ENCODE peak calls at places on chromosome 3, in five cellular contexts. T, Q, A, V and W are unnamed samples.

GRCh38 chr3:124586126-124587052 is 143.9 kb upstream of the UMPS start:
- DNase-seq in T (no peak), Q (peak; percentile 51), A (no peak), V (no peak), W (no peak)

GRCh38 chr3:191328963-191329653 is at the start of gene CCDC50:
- DNase-seq in T (no peak), Q (peak; percentile 85), A (peak; percentile 90), V (peak; percentile 95), W (peak; percentile 91)

GRCh38 chr3:146814601-146815315 is 209.6 kb upstream of the PLSCR5 start:
- DNase-seq in T (peak; percentile 3), Q (no peak), A (no peak), V (no peak), W (no peak)

GRCh38 chr3:58008140-58009025 is at the start of gene FLNB:
- DNase-seq in T (no peak), Q (peak; percentile 85), A (peak; percentile 57), V (peak; percentile 86), W (peak; percentile 62)

GRCh38 chr3:126526668-126527005 is 2.7 kb downstream of the CHST13 start:
- DNase-seq in T (no peak), Q (no peak), A (no peak), V (no peak), W (no peak)

GRCh38 chr3:44076221-44076829 is 165.4 kb upstream of the TOPAZ1 start:
- DNase-seq in T (no peak), Q (no peak), A (no peak), V (no peak), W (no peak)

GRCh38 chr3:38960042-38960622 is 91.6 kb downstream of the SCN11A start:
- DNase-seq in T (peak; percentile 7), Q (no peak), A (no peak), V (no peak), W (no peak)

GRCh38 chr3:72411102-72411501 is 437.1 kb downstream of the SHQ1 start:
- DNase-seq in T (no peak), Q (no peak), A (no peak), V (no peak), W (no peak)

GRCh38 chr3:172189987-172190603 is 150.7 kb downstream of the FNDC3B start:
- DNase-seq in T (no peak), Q (no peak), A (no peak), V (no peak), W (no peak)

GRCh38 chr3:38907426-38907825 is 91.4 kb upstream of the SCN10A start:
- DNase-seq in T (no peak), Q (no peak), A (no peak), V (no peak), W (no peak)

GRCh38 chr3:195820901-195821300 is 9.2 kb upstream of the MUC4 start:
- DNase-seq in T (no peak), Q (no peak), A (no peak), V (no peak), W (no peak)

GRCh38 chr3:125141596-125142417 is 70.7 kb downstream of the SLC12A8 start:
- DNase-seq in T (no peak), Q (peak; percentile 33), A (peak; percentile 82), V (peak; percentile 92), W (peak; percentile 83)

GRCh38 chr3:152626226-152626625 is 208.7 kb upstream of the P2RY1 start:
- DNase-seq in T (no peak), Q (no peak), A (no peak), V (no peak), W (no peak)

GRCh38 chr3:95280711-95281352 is 1218.0 kb downstream of the NSUN3 start:
- DNase-seq in T (no peak), Q (no peak), A (no peak), V (no peak), W (no peak)

GRCh38 chr3:172560026-172560425 is 36.8 kb upstream of the TNFSF10 start:
- DNase-seq in T (no peak), Q (no peak), A (no peak), V (no peak), W (no peak)

GRCh38 chr3:87397210-87397609 is 120.8 kb upstream of the POU1F1 start:
- DNase-seq in T (no peak), Q (no peak), A (no peak), V (no peak), W (no peak)

GRCh38 chr3:123635220-123635619 is 50.4 kb upstream of the HACD2 start:
- DNase-seq in T (no peak), Q (no peak), A (no peak), V (no peak), W (no peak)

GRCh38 chr3:37480003-37480402 is 305.6 kb upstream of the LRRFIP2 start:
- DNase-seq in T (no peak), Q (no peak), A (no peak), V (peak; percentile 52), W (no peak)

GRCh38 chr3:55189359-55189801 is 261.5 kb upstream of the LRTM1 start:
- DNase-seq in T (no peak), Q (no peak), A (peak; percentile 5), V (no peak), W (no peak)

GRCh38 chr3:13880811-13881156 is 913 bp upstream of the WNT7A start:
- DNase-seq in T (no peak), Q (no peak), A (no peak), V (no peak), W (no peak)

DNA sequence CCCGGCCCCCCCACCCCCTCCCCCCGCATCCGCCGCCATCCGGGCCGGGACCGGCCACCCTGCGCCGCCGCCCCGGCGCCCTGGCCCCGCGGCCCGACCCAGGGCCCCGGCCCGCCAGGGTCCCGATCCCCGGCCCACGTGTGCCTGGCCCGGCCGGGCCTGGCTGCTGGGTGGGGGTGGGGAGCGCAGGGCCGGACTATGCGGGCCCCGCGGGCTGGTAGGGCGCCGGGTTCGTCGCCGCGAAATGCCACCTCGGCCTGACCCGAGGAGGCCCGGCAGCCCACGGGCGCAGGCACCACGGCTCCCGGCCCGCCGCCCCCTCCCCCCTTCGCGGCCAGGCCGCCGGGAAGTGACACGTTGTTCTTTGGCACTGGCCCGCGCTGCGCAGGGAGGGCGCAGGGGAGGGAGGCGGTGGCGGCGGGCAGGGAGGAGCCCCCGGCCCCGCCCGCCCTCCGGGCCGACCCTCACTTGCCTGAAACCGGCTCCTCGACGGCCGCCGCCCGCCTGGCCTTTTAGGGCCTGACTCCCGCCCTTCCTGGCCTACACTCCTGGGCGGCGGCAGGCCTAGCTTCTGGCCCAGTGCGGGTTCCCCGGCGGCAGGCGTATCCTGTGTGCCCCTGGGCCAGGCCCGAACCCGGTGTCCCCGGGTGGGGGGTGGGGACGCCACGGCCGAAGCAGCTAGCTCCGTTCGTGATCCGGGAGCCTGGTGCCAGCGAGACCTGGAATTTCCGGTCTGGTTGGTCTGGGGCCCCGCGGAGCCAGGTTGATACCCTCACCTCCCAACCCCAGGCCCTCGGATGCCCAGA is 497 bp downstream of the EIF4G1 start:
- DNase-seq in T (no peak), Q (peak; percentile 78), A (peak; percentile 87), V (peak; percentile 97), W (peak; percentile 90)
- H3K4me3 ChIP-seq in T (peak overlapping the region; percentile 90), Q (peak overlapping the region; percentile 95), A (peak overlapping the region; percentile 88), V (peak overlapping the region; percentile 98), W (peak overlapping the region; percentile 83)

GRCh38 chr3:42701371-42702065 is 1.1 kb downstream of the HHATL start:
- DNase-seq in T (no peak), Q (peak; percentile 93), A (peak; percentile 86), V (peak; percentile 90), W (peak; percentile 84)
- H3K27ac ChIP-seq in T (no peak overlapping the region), Q (no peak overlapping the region), A (peak overlapping the region; percentile 97), V (peak overlapping the region; percentile 97), W (peak overlapping the region; percentile 98)

DNA sequence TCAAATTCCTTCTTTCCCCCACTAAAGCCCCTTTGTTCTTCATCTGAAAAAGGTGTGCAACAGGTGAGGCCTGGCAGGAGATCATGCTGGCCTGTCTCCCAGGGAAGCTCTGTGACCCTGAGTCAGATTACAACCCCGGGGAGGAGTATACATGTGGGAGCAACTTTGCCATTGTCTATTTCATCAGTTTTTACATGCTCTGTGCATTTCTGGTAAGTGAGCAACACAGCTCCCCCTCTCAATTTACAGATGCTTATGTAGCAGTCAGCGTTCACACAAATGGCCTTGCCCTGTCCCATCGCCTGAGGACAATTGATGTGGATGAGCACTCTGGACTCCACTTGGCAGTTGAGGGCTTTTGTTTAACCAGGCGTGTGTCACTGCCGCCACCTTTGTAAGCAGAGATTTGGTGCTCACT is 70.4 kb downstream of the CHDH start:
- DNase-seq in T (no peak), Q (no peak), A (no peak), V (no peak), W (no peak)
- H3K4me3 ChIP-seq in T (no peak overlapping the region), Q (no peak overlapping the region), A (no peak overlapping the region), V (no peak overlapping the region), W (no peak overlapping the region)

GRCh38 chr3:52532517-52532837 is 1.2 kb downstream of the NT5DC2 start:
- DNase-seq in T (no peak), Q (no peak), A (no peak), V (peak; percentile 70), W (no peak)
- H3K27ac ChIP-seq in T (no peak overlapping the region), Q (no peak overlapping the region), A (peak overlapping the region; percentile 80), V (peak overlapping the region; percentile 98), W (peak overlapping the region; percentile 94)

GRCh38 chr3:183577336-183577735 is 21.8 kb upstream of the KLHL6 start:
- DNase-seq in T (no peak), Q (no peak), A (no peak), V (no peak), W (no peak)

GRCh38 chr3:183582161-183582560 is 26.7 kb upstream of the KLHL6 start:
- DNase-seq in T (no peak), Q (no peak), A (no peak), V (no peak), W (no peak)

GRCh38 chr3:183581496-183582155 is 26.1 kb upstream of the KLHL6 start:
- DNase-seq in T (no peak), Q (no peak), A (no peak), V (no peak), W (no peak)

GRCh38 chr3:183578179-183578578 is 22.7 kb upstream of the KLHL6 start:
- DNase-seq in T (no peak), Q (no peak), A (no peak), V (no peak), W (no peak)

DNA sequence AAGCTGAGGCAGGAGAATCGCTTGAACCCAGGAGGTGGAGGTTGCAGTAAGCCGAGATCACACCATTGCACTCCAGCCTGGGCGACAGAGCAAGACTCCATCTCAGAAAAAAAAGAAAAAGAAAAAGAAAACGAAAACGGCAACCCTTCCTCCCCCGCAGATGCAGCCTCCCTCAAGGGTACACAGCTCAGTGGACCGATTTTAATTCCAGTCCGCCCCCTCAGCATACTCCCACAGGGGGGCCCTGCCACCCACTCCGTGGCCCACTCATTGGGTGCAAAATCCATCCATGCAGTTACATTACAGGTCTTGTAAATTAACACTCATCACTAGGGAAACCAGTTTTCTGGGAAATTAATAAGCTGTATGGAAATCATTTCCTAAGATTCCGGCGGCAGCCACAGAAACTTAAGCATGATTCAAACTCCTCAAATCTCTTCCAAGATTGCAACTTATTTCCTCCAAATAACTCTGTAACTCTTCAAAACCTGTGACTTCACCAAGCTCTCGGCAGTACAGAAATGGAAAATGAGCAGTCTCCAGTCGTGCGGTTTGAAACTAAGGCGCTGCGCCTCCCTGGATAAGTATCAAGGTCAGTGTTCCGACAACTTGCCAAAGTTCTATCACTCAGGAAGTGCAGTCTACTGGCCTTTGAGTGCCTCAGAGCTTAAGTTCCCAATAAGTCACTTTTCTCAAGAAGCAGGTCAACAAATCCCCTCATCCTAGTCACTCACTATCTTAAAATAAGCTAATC is 24.6 kb upstream of the KLHL6 start:
- DNase-seq in T (no peak), Q (no peak), A (peak; percentile 59), V (peak; percentile 61), W (peak; percentile 30)
- H3K4me3 ChIP-seq in T (no peak overlapping the region), Q (no peak overlapping the region), A (no peak overlapping the region), V (no peak overlapping the region), W (peak overlapping the region; percentile 52)